ENCODE peak calls at places on chromosomes 4 and X, in ten cellular contexts. J is left ventricle myocardium inferior; P is foreskin keratinocyte; S is CD8-positive, alpha-beta T cell; H is epithelial cell of esophagus; Z is CD4-positive, alpha-beta T cell; X is tibial artery; B is fibroblast of lung; Q is nephron progenitor cell; L is GM13976. U is an unnamed sample.

GRCh38 chrX:39599339-39599738 is 498.4 kb downstream of the BCOR start:
- DNase-seq in L (no peak), B (no peak), Z (no peak), J (no peak), X (no peak), H (no peak), Q (no peak), P (no peak), S (no peak), U (no peak)

GRCh38 chr4:31078661-31079060 is 358.5 kb downstream of the PCDH7 start:
- DNase-seq in X (no peak), L (no peak), Z (no peak), S (no peak), B (peak; percentile 48), H (no peak), P (no peak), J (no peak), Q (no peak), U (no peak)

GRCh38 chr4:25313194-25313895 is 771 bp downstream of the ZCCHC4 start:
- DNase-seq in Q (peak; percentile 17), L (no peak), H (peak; percentile 9), B (no peak), Z (no peak), P (no peak), X (no peak), S (no peak), J (no peak), U (no peak)

GRCh38 chr4:72397314-72397713 is 171.7 kb downstream of the ADAMTS3 start:
- DNase-seq in H (peak; percentile 32), S (no peak), P (peak; percentile 14), L (no peak), J (no peak), Q (no peak), X (no peak), Z (no peak), B (peak; percentile 19), U (no peak)

GRCh38 chr4:98710831-98711230 is 52.4 kb upstream of the TSPAN5 start:
- DNase-seq in Z (no peak), S (no peak), L (no peak), X (no peak), P (no peak), H (no peak), J (no peak), Q (no peak), B (no peak), U (no peak)

GRCh38 chr4:80566203-80566872 is 230.8 kb downstream of the CFAP299 start:
- DNase-seq in X (no peak), H (peak; percentile 2), B (peak; percentile 1), Q (no peak), L (no peak), Z (no peak), P (no peak), S (no peak), J (no peak), U (no peak)

GRCh38 chr4:148061795-148062194 is 329.9 kb downstream of the ARHGAP10 start:
- DNase-seq in P (no peak), Z (no peak), X (no peak), H (no peak), Q (no peak), J (no peak), L (no peak), S (no peak), B (no peak), U (no peak)

GRCh38 chrX:25524150-25524549 is 508.4 kb upstream of the ARX start:
- DNase-seq in H (peak; percentile 18), J (no peak), B (peak; percentile 65), S (no peak), L (no peak), P (no peak), Z (no peak), X (no peak), Q (no peak), U (no peak)

GRCh38 chr4:55447108-55447708 is 51.5 kb downstream of the TMEM165 start:
- DNase-seq in B (no peak), J (no peak), Z (no peak), S (no peak), H (no peak), P (no peak), X (no peak), L (no peak), Q (no peak), U (no peak)

GRCh38 chr4:55446578-55446922 is 50.8 kb downstream of the TMEM165 start:
- DNase-seq in J (no peak), P (no peak), X (no peak), B (no peak), L (no peak), H (no peak), Z (no peak), Q (no peak), S (no peak), U (no peak)

GRCh38 chr4:55444822-55445221 is 49.1 kb downstream of the TMEM165 start:
- DNase-seq in P (no peak), H (peak; percentile 37), B (peak; percentile 61), J (no peak), X (no peak), Q (no peak), Z (no peak), S (no peak), L (no peak), U (no peak)

GRCh38 chr4:55447826-55448225 is 52.1 kb downstream of the TMEM165 start:
- DNase-seq in J (no peak), S (no peak), P (no peak), Z (no peak), B (peak; percentile 50), H (no peak), Q (no peak), L (no peak), X (no peak), U (no peak)

DNA sequence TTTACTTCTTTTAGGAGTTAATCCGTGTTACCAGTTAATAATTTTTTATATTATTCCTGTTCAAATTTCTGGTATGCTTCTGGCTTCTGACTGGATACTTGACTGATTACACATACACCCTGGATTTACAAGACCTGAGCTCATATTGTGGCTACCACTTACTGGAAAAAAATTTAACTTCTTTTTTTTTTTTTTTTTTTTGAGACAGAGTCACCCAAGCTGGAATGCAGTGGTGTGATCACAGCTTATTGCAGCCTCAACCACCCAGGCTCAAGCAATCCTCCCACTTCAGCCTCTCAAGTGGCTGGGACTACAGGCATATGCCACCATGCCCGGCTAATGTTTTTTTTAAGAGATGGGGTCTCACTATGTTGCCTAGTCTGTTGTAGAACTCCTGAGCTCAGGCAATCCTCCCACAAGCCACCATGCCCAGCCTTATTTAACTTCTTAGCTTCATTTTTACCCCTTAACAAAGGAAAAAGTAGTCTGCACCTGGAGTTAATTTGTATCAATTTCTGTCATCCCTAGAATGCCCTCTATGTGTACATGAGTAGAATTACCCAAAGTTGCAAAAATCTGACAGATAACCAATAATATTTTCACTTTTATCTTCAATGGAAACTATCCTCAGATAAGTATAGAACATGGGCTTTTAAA is 50.3 kb downstream of the TMEM165 start:
- DNase-seq in Q (no peak), P (peak; percentile 59), Z (no peak), H (peak; percentile 56), L (no peak), S (no peak), J (no peak), B (peak; percentile 65), X (no peak), U (no peak)
- TF ChIP-seq CTCF in Q (no peak), P (no peak), Z (no peak), H (no peak), L (no peak), S (no peak), J (no peak), B (no peak), X (no peak), U (no peak)

DNA sequence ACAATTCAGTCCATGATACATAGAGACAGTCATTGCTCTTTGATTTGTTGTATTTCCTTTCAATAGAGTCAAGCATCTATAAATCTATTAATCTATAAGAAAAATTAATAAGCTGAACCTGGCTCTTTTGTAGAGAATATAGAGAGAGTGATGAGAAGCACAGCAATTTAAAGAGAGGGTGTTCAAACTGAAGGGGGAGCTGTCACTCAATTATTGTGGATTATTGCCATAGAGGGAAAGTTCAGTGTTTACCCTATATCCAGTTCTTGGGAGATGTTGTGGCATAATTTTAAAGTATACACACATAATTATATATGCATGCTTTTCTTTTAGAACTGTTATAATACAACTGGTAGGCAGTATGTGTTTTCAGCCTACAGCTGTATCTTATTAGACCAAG is 1469.0 kb upstream of the PABPC4L start:
- DNase-seq in X (no peak), S (no peak), J (no peak), P (no peak), B (no peak), L (no peak), Z (no peak), H (no peak), Q (no peak), U (no peak)
- TF ChIP-seq CTCF in X (no peak), S (no peak), J (no peak), P (no peak), B (no peak), L (no peak), Z (no peak), H (no peak), Q (no peak), U (no peak)

GRCh38 chrX:28177202-28177601 is 196.0 kb upstream of the DCAF8L1 start:
- DNase-seq in X (no peak), P (no peak), H (peak; percentile 43), J (no peak), S (no peak), B (no peak), L (peak; percentile 11), Z (no peak), Q (no peak), U (no peak)
- TF ChIP-seq CTCF in X (no peak), P (peak; percentile 51), H (peak; percentile 60), J (no peak), S (no peak), B (no peak), L (peak; percentile 41), Z (no peak), Q (peak; percentile 50), U (peak; percentile 42)

GRCh38 chr4:140740422-140740821 is 15.8 kb downstream of the TBC1D9 start:
- DNase-seq in B (no peak), X (no peak), P (no peak), Z (no peak), L (no peak), H (no peak), J (no peak), Q (no peak), S (no peak), U (no peak)

GRCh38 chr4:140736669-140737343 is 19.4 kb downstream of the TBC1D9 start:
- DNase-seq in S (no peak), L (no peak), B (no peak), X (no peak), Z (no peak), H (no peak), Q (no peak), P (no peak), J (no peak), U (no peak)

GRCh38 chr4:140735779-140736391 is 20.3 kb downstream of the TBC1D9 start:
- DNase-seq in L (no peak), Q (no peak), H (no peak), X (no peak), J (no peak), S (no peak), B (no peak), Z (no peak), P (no peak), U (no peak)

GRCh38 chr4:140739971-140740370 is 16.2 kb downstream of the TBC1D9 start:
- DNase-seq in B (no peak), Z (no peak), J (no peak), L (no peak), S (no peak), Q (no peak), P (no peak), H (no peak), X (no peak), U (no peak)

DNA sequence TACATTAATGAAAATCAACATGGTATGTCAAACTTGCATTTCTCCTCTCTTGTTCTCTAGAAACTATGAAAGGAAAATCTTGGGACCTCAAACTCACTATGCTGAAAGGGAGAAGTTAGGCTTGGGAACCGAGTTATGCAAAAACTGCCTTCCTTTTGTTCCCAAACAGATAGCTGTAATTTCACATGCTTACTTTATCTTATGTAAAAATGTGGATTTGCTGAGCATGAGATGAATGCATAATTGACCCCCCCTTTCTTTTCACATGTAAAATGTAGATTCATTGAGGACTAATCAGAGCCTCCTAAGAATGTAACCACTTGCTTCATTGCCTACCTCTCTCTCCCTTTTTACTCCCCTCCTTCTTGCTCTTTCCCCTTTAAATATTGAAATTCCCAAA is 18.1 kb downstream of the TBC1D9 start:
- DNase-seq in Z (no peak), J (no peak), P (no peak), L (no peak), X (no peak), S (no peak), H (no peak), Q (no peak), B (no peak), U (no peak)
- TF ChIP-seq CTCF in Z (no peak), J (no peak), P (no peak), L (no peak), X (no peak), S (no peak), H (no peak), Q (no peak), B (no peak), U (no peak)